ENCODE peak calls at places on chromosome 13, in four cellular contexts. K is K562, I is HepG2, A is GM12878. P is an unnamed sample.

GRCh38 chr13:85313761-85314503 is 485.3 kb downstream of the SLITRK6 start:
- DNase-seq in I (no peak), K (no peak), A (no peak), P (peak; percentile 17)

GRCh38 chr13:92074658-92075057 is 676.2 kb downstream of the GPC5 start:
- DNase-seq in A (no peak), K (no peak), I (peak; percentile 28), P (peak; percentile 16)

GRCh38 chr13:99220199-99220931 is 19.7 kb downstream of the UBAC2 start:
- DNase-seq in K (no peak), I (no peak), A (no peak), P (no peak)

GRCh38 chr13:107462501-107462900 is 752.8 kb downstream of the LIG4 start:
- DNase-seq in I (no peak), K (no peak), A (no peak), P (no peak)

GRCh38 chr13:94192576-94192975 is 286.9 kb downstream of the DCT start:
- DNase-seq in I (peak; percentile 30), A (no peak), K (no peak), P (peak; percentile 13)

GRCh38 chr13:50989476-50989875 is 79.9 kb downstream of the RNASEH2B start:
- DNase-seq in K (peak; percentile 30), A (no peak), I (peak; percentile 14), P (peak; percentile 26)

GRCh38 chr13:43245374-43245964 is 222.1 kb downstream of the DNAJC15 start:
- DNase-seq in A (no peak), I (no peak), K (no peak), P (no peak)

GRCh38 chr13:40506592-40507446 is 159.6 kb downstream of the FOXO1 start:
- DNase-seq in A (no peak), K (no peak), I (no peak), P (no peak)

GRCh38 chr13:44140146-44140545 is 233.5 kb upstream of the SERP2 start:
- DNase-seq in K (no peak), I (peak; percentile 16), A (no peak), P (no peak)

GRCh38 chr13:41465215-41465907 is 8.0 kb downstream of the RGCC start:
- DNase-seq in K (peak; percentile 29), I (no peak), A (peak; percentile 88), P (no peak)

GRCh38 chr13:112958127-112958989 is 10.7 kb upstream of the MCF2L start:
- DNase-seq in K (no peak), I (no peak), A (no peak), P (no peak)

GRCh38 chr13:33624740-33625139 is 193.2 kb upstream of the RFC3 start:
- DNase-seq in K (no peak), A (no peak), I (no peak), P (no peak)

GRCh38 chr13:112331675-112332074 is 44.5 kb upstream of the SPACA7 start:
- DNase-seq in A (no peak), K (no peak), I (no peak), P (no peak)

GRCh38 chr13:97226013-97226412 is 3.9 kb downstream of the MBNL2 start:
- DNase-seq in I (no peak), A (no peak), K (no peak), P (no peak)

GRCh38 chr13:27421101-27421881 is 3.1 kb upstream of the GTF3A start:
- DNase-seq in I (no peak), A (no peak), K (peak; percentile 70), P (no peak)

GRCh38 chr13:61370520-61370919 is 45.1 kb downstream of the PCDH20 start:
- DNase-seq in A (no peak), I (no peak), K (no peak), P (no peak)

GRCh38 chr13:102799544-102800144 is 725 bp downstream of the BIVM start:
- DNase-seq in K (peak; percentile 15), A (no peak), I (no peak), P (peak; percentile 6)

GRCh38 chr13:67620665-67621064 is 390.5 kb upstream of the PCDH9 start:
- DNase-seq in A (no peak), K (no peak), I (no peak), P (no peak)

GRCh38 chr13:74771964-74772363 is 637.8 kb upstream of the KLF12 start:
- DNase-seq in A (no peak), K (no peak), I (no peak), P (peak; percentile 13)

GRCh38 chr13:90015565-90016507 is 1331.7 kb upstream of the MIR17HG start:
- DNase-seq in A (no peak), K (no peak), I (no peak), P (no peak)

GRCh38 chr13:29598321-29598720 is 2.8 kb upstream of the SLC7A1 start:
- DNase-seq in A (no peak), K (no peak), I (no peak), P (no peak)

GRCh38 chr13:65505941-65506340 is 1724.2 kb downstream of the PCDH9 start:
- DNase-seq in K (no peak), A (no peak), I (no peak), P (no peak)

GRCh38 chr13:59356607-59357006 is 807.1 kb downstream of the DIAPH3 start:
- DNase-seq in I (no peak), A (no peak), K (no peak), P (no peak)

GRCh38 chr13:50650936-50651638 is 192.4 kb downstream of the DLEU7 start:
- DNase-seq in I (no peak), A (no peak), K (no peak), P (no peak)

GRCh38 chr13:52646967-52647366 is 4.7 kb downstream of the HNRNPA1L2 start:
- DNase-seq in A (no peak), I (no peak), K (no peak), P (no peak)

GRCh38 chr13:109380457-109380856 is 405.9 kb downstream of the IRS2 start:
- DNase-seq in I (no peak), A (no peak), K (no peak), P (no peak)

GRCh38 chr13:109371066-109371465 is 415.3 kb downstream of the IRS2 start:
- DNase-seq in I (no peak), K (no peak), A (no peak), P (no peak)

GRCh38 chr13:109372666-109373065 is 413.7 kb downstream of the IRS2 start:
- DNase-seq in K (no peak), A (no peak), I (no peak), P (no peak)

GRCh38 chr13:109381546-109382180 is 404.7 kb downstream of the IRS2 start:
- DNase-seq in K (no peak), A (no peak), I (no peak), P (no peak)

GRCh38 chr13:109376936-109377335 is 409.4 kb downstream of the IRS2 start:
- DNase-seq in K (no peak), I (no peak), A (no peak), P (no peak)
- TF ChIP-seq POLR2AphosphoS2 in K (no peak), I (no peak), A (no peak), P (no peak)

GRCh38 chr13:79459906-79460305 is 21.0 kb upstream of the NDFIP2 start:
- DNase-seq in K (no peak), A (no peak), I (no peak), P (no peak)
- TF ChIP-seq POLR2AphosphoS2 in K (no peak), A (no peak), I (no peak), P (no peak)

DNA sequence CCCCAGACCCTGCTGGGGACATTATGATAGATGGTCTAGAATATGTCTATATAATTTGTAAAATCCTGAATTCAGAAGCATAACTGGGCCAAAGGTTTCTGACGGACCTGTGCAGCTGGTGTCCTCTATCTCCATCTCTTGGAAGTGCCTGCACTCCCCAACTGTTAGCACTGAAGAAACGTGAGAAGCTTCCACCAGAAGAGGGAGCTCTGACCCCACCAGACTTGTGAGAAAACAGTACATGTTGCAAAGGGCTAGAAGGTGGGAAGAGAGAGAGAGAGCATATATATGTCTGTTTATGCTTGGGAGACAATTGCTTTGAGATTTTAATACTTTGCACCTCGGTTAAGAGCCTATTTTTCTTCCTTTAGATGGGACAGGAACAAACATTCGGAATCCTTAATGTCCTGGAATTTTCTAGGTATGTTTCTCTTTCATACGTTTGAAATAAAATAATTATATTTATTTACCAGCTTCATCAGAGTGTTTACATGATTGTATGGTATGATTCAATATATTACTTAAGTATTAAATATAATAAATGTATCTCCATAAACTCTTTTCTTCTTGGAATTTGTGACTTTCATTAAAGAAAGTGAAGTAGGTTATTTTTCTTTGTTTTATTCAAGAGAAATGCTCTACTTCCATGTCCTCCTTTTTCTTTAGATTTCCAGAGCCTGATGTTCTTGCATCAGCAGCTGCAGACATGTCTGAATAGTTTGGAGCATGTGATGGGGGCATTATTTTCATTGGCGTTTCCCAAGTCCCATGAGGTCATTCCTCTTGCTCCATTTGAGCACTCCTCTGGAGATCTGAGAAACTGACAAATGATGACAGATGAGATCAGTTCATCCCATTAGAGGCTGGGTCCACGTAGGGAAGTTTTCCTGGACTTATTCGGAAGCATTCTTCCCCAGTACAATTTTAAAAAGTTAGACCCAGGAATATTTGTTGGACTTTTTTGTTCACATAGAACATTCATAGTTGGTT is 203.0 kb downstream of the ATP8A2 start:
- DNase-seq in A (peak; percentile 30), K (peak; percentile 47), I (peak; percentile 74), P (peak; percentile 25)
- TF ChIP-seq POLR2AphosphoS2 in A (no peak), K (no peak), I (no peak), P (no peak)

GRCh38 chr13:31767175-31767900 is 28.0 kb downstream of the RXFP2 start:
- DNase-seq in A (no peak), I (no peak), K (no peak), P (no peak)
- TF ChIP-seq POLR2AphosphoS2 in A (no peak), I (no peak), K (no peak), P (no peak)

P was measured in A549.